ENCODE peak calls at places on chromosomes 2 and 18, in four cellular contexts. R is uterus, S is mammary epithelial cell, K is SJSA1. H is an unnamed sample.
A peak's percentile ranks its signal among the peaks of the same experiment; 100 is the strongest.

GRCh38 chr18:34339155-34339554 is 114.4 kb upstream of the NOL4 start:
- DNase-seq in R (no peak), S (no peak), K (no peak), H (no peak)

GRCh38 chr18:27688581-27688980 is 488.3 kb downstream of the CDH2 start:
- DNase-seq in R (no peak), S (no peak), K (no peak), H (no peak)

GRCh38 chr2:29290293-29291052 is 175.3 kb downstream of the CLIP4 start:
- DNase-seq in R (no peak), S (no peak), K (no peak), H (no peak)

GRCh38 chr2:223852281-223852795 is 15.0 kb upstream of the AP1S3 start:
- DNase-seq in R (no peak), S (no peak), K (no peak), H (no peak)

GRCh38 chr2:134774074-134774742 is 55.4 kb upstream of the TMEM163 start:
- DNase-seq in R (no peak), S (no peak), K (no peak), H (no peak)

GRCh38 chr2:232204457-232204931 is 174.1 kb upstream of the ALPP start:
- DNase-seq in R (no peak), S (no peak), K (no peak), H (no peak)

GRCh38 chr2:232319117-232320037 is 59.2 kb upstream of the ALPP start:
- DNase-seq in R (no peak), S (no peak), K (no peak), H (no peak)

GRCh38 chr2:99651930-99652670 is 162.3 kb upstream of the REV1 start:
- DNase-seq in R (no peak), S (peak; percentile 32), K (no peak), H (no peak)

GRCh38 chr2:203916756-203917155 is 19.8 kb upstream of the ICOS start:
- DNase-seq in R (no peak), S (no peak), K (no peak), H (no peak)

GRCh38 chr18:45539383-45539960 is 75.8 kb upstream of the SLC14A2 start:
- DNase-seq in R (no peak), S (no peak), K (no peak), H (no peak)

GRCh38 chr2:235073938-235074337 is 122.1 kb downstream of the SH3BP4 start:
- DNase-seq in R (no peak), S (no peak), K (no peak), H (no peak)

GRCh38 chr2:52289776-52290175 is 1257.8 kb upstream of the NRXN1 start:
- DNase-seq in R (no peak), S (no peak), K (no peak), H (no peak)

GRCh38 chr2:157684940-157685466 is 56.3 kb upstream of the ACVR1C start:
- DNase-seq in R (no peak), S (no peak), K (no peak), H (no peak)

GRCh38 chr2:26988165-26988879 is 17.9 kb downstream of the MAPRE3 start:
- DNase-seq in R (no peak), S (peak; percentile 29), K (peak; percentile 70), H (no peak)

GRCh38 chr2:43041167-43041566 is 185.2 kb downstream of the ZFP36L2 start:
- DNase-seq in R (no peak), S (no peak), K (no peak), H (no peak)

GRCh38 chr2:39781697-39782096 is 2.6 kb upstream of the THUMPD2 start:
- DNase-seq in R (no peak), S (no peak), K (no peak), H (no peak)

GRCh38 chr2:860259-860855 is 90.3 kb upstream of the SNTG2 start:
- DNase-seq in R (no peak), S (no peak), K (no peak), H (no peak)

GRCh38 chr18:77495982-77496690 is 246.5 kb downstream of the GALR1 start:
- DNase-seq in R (no peak), S (no peak), K (no peak), H (no peak)

GRCh38 chr2:202215179-202215578 is 23.2 kb downstream of the SUMO1 start:
- DNase-seq in R (no peak), S (no peak), K (no peak), H (no peak)

GRCh38 chr2:145273840-145274239 is 753.9 kb upstream of the ZEB2 start:
- DNase-seq in R (no peak), S (peak; percentile 61), K (no peak), H (no peak)

GRCh38 chr2:41908349-41908748 is 139.5 kb upstream of the PKDCC start:
- DNase-seq in R (no peak), S (no peak), K (no peak), H (no peak)

GRCh38 chr2:71466301-71467179 is 13.2 kb downstream of the DYSF start:
- DNase-seq in R (no peak), S (peak; percentile 41), K (peak; percentile 68), H (no peak)

GRCh38 chr2:191521608-191522208 is 156.2 kb upstream of the NABP1 start:
- DNase-seq in R (no peak), S (peak; percentile 18), K (no peak), H (no peak)

GRCh38 chr2:159060518-159060917 is 92.1 kb downstream of the TANC1 start:
- DNase-seq in R (no peak), S (no peak), K (no peak), H (no peak)

GRCh38 chr2:199602271-199602895 is 144.6 kb upstream of the SATB2 start:
- DNase-seq in R (no peak), S (no peak), K (no peak), H (no peak)

GRCh38 chr2:182302174-182302573 is 124.7 kb downstream of the PDE1A start:
- DNase-seq in R (no peak), S (peak; percentile 13), K (no peak), H (no peak)

GRCh38 chr2:20634430-20635095 is 16.3 kb downstream of the HS1BP3 start:
- DNase-seq in R (peak; percentile 73), S (peak; percentile 60), K (no peak), H (no peak)

DNA sequence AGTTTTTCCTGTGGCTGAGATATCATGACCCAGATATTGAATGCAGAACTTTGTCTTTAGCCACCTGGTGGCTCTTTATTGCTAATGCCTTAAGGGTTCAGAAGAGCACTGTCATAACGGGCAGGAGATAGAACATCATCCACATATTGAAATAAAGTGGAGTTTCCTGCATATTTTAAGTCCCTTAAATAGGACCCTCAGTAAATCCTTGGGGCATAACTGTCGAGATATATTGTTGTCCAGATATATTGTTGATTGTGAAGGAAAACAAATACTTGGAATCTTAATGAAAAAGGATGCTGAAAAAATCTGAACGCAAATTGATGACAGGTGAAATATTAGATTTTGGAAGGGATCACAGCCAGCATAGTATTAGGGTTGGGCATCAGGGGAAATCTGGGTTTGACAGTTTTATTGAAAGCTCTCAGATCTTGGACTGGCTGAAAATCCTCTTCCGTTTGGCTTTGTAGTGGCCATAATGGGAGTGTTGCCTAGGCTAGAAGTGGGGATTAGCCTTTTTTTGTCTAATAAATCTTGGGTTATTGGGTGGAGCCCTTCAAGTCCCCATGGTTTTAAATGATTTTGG is 13.9 kb upstream of the ZDBF2 start:
- DNase-seq in R (no peak), S (peak; percentile 39), K (no peak), H (no peak)
- H3K27me3 ChIP-seq in R (peaks cover 16% of the 10 kb centered on the region), S (peaks cover 41% of the 10 kb centered on the region), K (peaks cover 5% of the 10 kb centered on the region), H (peaks cover 13% of the 10 kb centered on the region)

DNA sequence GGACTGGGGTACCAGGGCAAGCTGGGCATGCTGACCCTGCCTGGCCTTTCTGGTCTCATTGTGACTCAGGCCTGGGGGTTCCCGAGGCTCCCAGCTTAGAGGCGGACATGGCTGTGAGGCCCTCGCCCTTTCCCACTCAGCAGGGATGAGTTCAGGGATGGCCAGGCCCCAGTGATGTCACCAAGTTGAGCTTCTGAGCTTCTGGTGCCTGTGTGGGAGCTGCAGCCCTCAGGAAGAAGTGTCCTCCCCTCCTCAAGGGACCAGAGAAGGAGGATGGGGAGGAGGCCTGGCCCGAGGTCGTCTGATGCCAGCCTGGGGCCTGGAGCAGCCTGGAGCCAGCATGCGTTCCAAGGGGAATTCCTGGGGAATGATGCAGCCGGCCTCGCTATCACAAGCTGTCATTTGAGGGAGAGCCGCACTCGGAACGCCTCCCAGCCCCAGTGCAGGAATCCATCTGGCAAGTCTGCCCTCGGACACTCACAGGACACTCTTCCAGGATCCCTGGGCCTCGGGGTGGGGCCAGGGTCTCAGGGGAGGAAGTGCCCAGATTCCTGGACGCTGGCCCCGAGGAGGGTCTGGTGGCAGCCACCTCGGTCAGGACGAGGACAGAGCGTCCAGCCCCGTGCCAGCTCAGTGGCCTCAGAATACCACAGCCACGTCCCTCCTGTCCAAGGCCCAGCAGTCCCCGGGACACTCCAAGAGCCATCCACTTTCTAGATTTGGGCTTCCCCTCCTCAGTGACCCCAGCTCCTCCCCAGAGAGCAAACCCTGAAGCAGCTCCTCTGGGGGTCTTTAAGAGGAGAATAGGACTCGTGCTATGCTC is 61.2 kb upstream of the GPC1 start:
- DNase-seq in R (peak; percentile 64), S (no peak), K (peak; percentile 97), H (peak; percentile 84)
- H3K27ac ChIP-seq in R (peak overlapping the region; percentile 70), S (no peak overlapping the region), K (peak overlapping the region; percentile 93), H (peak overlapping the region; percentile 85)

GRCh38 chr2:21694079-21694478 is 570.3 kb downstream of the TDRD15 start:
- DNase-seq in R (no peak), S (no peak), K (no peak), H (no peak)
- H3K4me1 ChIP-seq in R (no peaks in the 10 kb centered on the region), S (no peaks in the 10 kb centered on the region), K (no peaks in the 10 kb centered on the region), H (no peaks in the 10 kb centered on the region)

GRCh38 chr18:12406376-12407111 is 1.2 kb upstream of the PRELID3A start:
- DNase-seq in R (no peak), S (no peak), K (no peak), H (no peak)

GRCh38 chr18:12408247-12408869 is 629 bp downstream of the PRELID3A start:
- DNase-seq in R (no peak), S (no peak), K (no peak), H (no peak)

GRCh38 chr18:12401881-12402280 is 5.8 kb upstream of the PRELID3A start:
- DNase-seq in R (no peak), S (no peak), K (no peak), H (no peak)

GRCh38 chr18:12403601-12404506 is 3.9 kb upstream of the PRELID3A start:
- DNase-seq in R (no peak), S (peak; percentile 77), K (peak; percentile 72), H (no peak)

DNA sequence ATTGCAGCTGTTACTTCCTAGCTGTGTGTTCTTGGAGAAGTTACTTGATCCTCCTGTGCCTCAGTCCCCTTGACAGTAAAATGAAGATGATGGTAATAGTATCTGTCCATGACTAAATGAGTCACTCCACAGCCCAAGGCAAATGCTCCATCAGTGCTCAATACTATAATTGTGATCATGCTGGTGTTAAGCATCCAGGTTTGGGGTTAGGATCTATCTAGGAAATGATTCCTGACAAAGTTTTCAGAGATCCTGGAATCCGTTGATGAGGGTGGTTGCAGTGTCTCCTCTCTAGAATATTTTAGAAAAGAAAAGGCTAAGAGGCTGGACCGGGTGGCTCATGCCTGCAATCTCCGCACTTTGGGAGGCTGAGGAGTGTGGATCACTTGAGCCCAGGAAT is 2.7 kb upstream of the PRELID3A start:
- DNase-seq in R (no peak), S (no peak), K (no peak), H (no peak)
- H3K27me3 ChIP-seq in R (no peaks in the 10 kb centered on the region), S (no peaks in the 10 kb centered on the region), K (no peaks in the 10 kb centered on the region), H (no peaks in the 10 kb centered on the region)

H was measured in right atrium auricular region.